ENCODE peak calls at places on chromosome 16, in five cellular contexts. V is H54, O is cardiac fibroblast, B is HFFc6, X is NCI-H1048. F is an unnamed sample.

GRCh38 chr16:68927016-68927415 is 83.7 kb downstream of the TANGO6 start:
- DNase-seq in V (no peak), X (no peak), B (no peak), O (no peak), F (no peak)

GRCh38 chr16:68233835-68234187 is 2.1 kb downstream of the ESRP2 start:
- DNase-seq in O (no peak), X (no peak), B (no peak), V (no peak), F (no peak)

GRCh38 chr16:89122322-89122831 is 28.7 kb downstream of the ACSF3 start:
- DNase-seq in O (no peak), B (no peak), V (no peak), X (no peak), F (no peak)

GRCh38 chr16:85123891-85124635 is 11.8 kb upstream of the CIBAR2 start:
- DNase-seq in V (peak; percentile 83), X (no peak), O (peak; percentile 87), B (peak; percentile 94), F (peak; percentile 69)

GRCh38 chr16:66604376-66605176 is at the start of gene CMTM3:
- DNase-seq in B (peak; percentile 15), O (peak; percentile 72), V (peak; percentile 60), X (peak; percentile 13), F (peak; percentile 46)

GRCh38 chr16:56710181-56710737 is 19.7 kb upstream of the NUP93 start:
- DNase-seq in X (no peak), B (no peak), O (no peak), V (no peak), F (no peak)

GRCh38 chr16:11004351-11004750 is 60.0 kb downstream of the CLEC16A start:
- DNase-seq in V (no peak), O (peak; percentile 55), B (no peak), X (no peak), F (peak; percentile 18)

GRCh38 chr16:7257026-7257425 is 75.6 kb upstream of the RBFOX1 start:
- DNase-seq in O (no peak), V (no peak), X (no peak), B (no peak), F (no peak)

GRCh38 chr16:55638256-55638655 is 17.5 kb upstream of the SLC6A2 start:
- DNase-seq in O (no peak), B (no peak), V (no peak), X (no peak), F (no peak)

GRCh38 chr16:678858-679807 is 1.1 kb upstream of the STUB1 start:
- DNase-seq in V (peak; percentile 61), B (peak; percentile 34), O (peak; percentile 59), X (no peak), F (peak; percentile 50)

GRCh38 chr16:67977005-67977404 is 3.3 kb downstream of the DPEP3 start:
- DNase-seq in B (no peak), O (no peak), V (no peak), X (no peak), F (no peak)

GRCh38 chr16:57513371-57514102 is 22.8 kb downstream of the CCDC102A start:
- DNase-seq in X (no peak), V (no peak), B (no peak), O (no peak), F (no peak)

GRCh38 chr16:49513040-49513439 is 139.4 kb downstream of the C16orf78 start:
- DNase-seq in B (no peak), O (peak; percentile 11), X (no peak), V (no peak), F (no peak)

GRCh38 chr16:48340054-48340453 is 45.2 kb downstream of the SIAH1 start:
- DNase-seq in O (no peak), X (no peak), B (no peak), V (no peak), F (no peak)

F was measured in HT1080.